ENCODE peak calls at places on chromosomes 2 and 18, in nine cellular contexts. One of them, this sample, is unnamed. For H3K9me3 and H3K36me3, the result is how much of the 10 kb centered on the place peaks cover.

GRCh38 chr18:48538531-48539405 is at the start of gene CTIF:
- DNase-seq in transverse colon: peak
- DNase-seq in tibial artery: peak
- DNase-seq in astrocyte: peak
- DNase-seq in mucosa of descending colon: peak
- DNase-seq in breast epithelium: peak
- DNase-seq in A673: peak
- DNase-seq in Peyer's patch: peak
- DNase-seq in cardiac muscle cell: peak
- DNase-seq in this sample: peak

GRCh38 chr2:173415663-173416469 is 61.2 kb downstream of the CDCA7 start:
- DNase-seq in transverse colon: no peak
- DNase-seq in tibial artery: no peak
- DNase-seq in astrocyte: no peak
- DNase-seq in mucosa of descending colon: no peak
- DNase-seq in breast epithelium: no peak
- DNase-seq in A673: no peak
- DNase-seq in Peyer's patch: no peak
- DNase-seq in cardiac muscle cell: no peak
- DNase-seq in this sample: no peak

GRCh38 chr2:74502147-74502719 is 2.8 kb upstream of the LBX2 start:
- DNase-seq in transverse colon: peak
- DNase-seq in tibial artery: no peak
- DNase-seq in astrocyte: no peak
- DNase-seq in mucosa of descending colon: peak
- DNase-seq in breast epithelium: no peak
- DNase-seq in A673: no peak
- DNase-seq in Peyer's patch: no peak
- DNase-seq in cardiac muscle cell: no peak
- DNase-seq in this sample: no peak

GRCh38 chr2:1744446-1745170 is at the start of gene PXDN:
- DNase-seq in transverse colon: peak
- DNase-seq in tibial artery: no peak
- DNase-seq in astrocyte: peak
- DNase-seq in mucosa of descending colon: no peak
- DNase-seq in breast epithelium: peak
- DNase-seq in A673: peak
- DNase-seq in Peyer's patch: peak
- DNase-seq in cardiac muscle cell: peak
- DNase-seq in this sample: peak

GRCh38 chr2:120783371-120783791 is 47.7 kb downstream of the GLI2 start:
- DNase-seq in transverse colon: no peak
- DNase-seq in tibial artery: no peak
- DNase-seq in astrocyte: peak
- DNase-seq in mucosa of descending colon: no peak
- DNase-seq in breast epithelium: no peak
- DNase-seq in A673: peak
- DNase-seq in Peyer's patch: no peak
- DNase-seq in cardiac muscle cell: no peak
- DNase-seq in this sample: no peak

GRCh38 chr2:113324684-113325160 is 46.0 kb upstream of the PAX8 start:
- DNase-seq in transverse colon: peak
- DNase-seq in tibial artery: no peak
- DNase-seq in astrocyte: peak
- DNase-seq in mucosa of descending colon: no peak
- DNase-seq in breast epithelium: no peak
- DNase-seq in A673: peak
- DNase-seq in Peyer's patch: no peak
- DNase-seq in cardiac muscle cell: peak
- DNase-seq in this sample: no peak

GRCh38 chr2:18833941-18834340 is 244.6 kb upstream of the NT5C1B start:
- DNase-seq in transverse colon: no peak
- DNase-seq in tibial artery: no peak
- DNase-seq in astrocyte: no peak
- DNase-seq in mucosa of descending colon: no peak
- DNase-seq in breast epithelium: no peak
- DNase-seq in A673: no peak
- DNase-seq in Peyer's patch: no peak
- DNase-seq in cardiac muscle cell: no peak
- DNase-seq in this sample: no peak

GRCh38 chr2:62415518-62415917 is 90.5 kb downstream of the TMEM17 start:
- DNase-seq in transverse colon: no peak
- DNase-seq in tibial artery: no peak
- DNase-seq in astrocyte: no peak
- DNase-seq in mucosa of descending colon: no peak
- DNase-seq in breast epithelium: no peak
- DNase-seq in A673: no peak
- DNase-seq in Peyer's patch: no peak
- DNase-seq in cardiac muscle cell: no peak
- DNase-seq in this sample: no peak

GRCh38 chr2:165793161-165793778 is 777 bp downstream of the GALNT3 start:
- DNase-seq in transverse colon: peak
- DNase-seq in tibial artery: no peak
- DNase-seq in astrocyte: peak
- DNase-seq in mucosa of descending colon: no peak
- DNase-seq in breast epithelium: peak
- DNase-seq in A673: no peak
- DNase-seq in Peyer's patch: peak
- DNase-seq in cardiac muscle cell: no peak
- DNase-seq in this sample: peak

GRCh38 chr18:35117951-35118411 is 76.8 kb downstream of the MAPRE2 start:
- DNase-seq in transverse colon: no peak
- DNase-seq in tibial artery: no peak
- DNase-seq in astrocyte: peak
- DNase-seq in mucosa of descending colon: no peak
- DNase-seq in breast epithelium: no peak
- DNase-seq in A673: no peak
- DNase-seq in Peyer's patch: no peak
- DNase-seq in cardiac muscle cell: peak
- DNase-seq in this sample: no peak

GRCh38 chr2:1642066-1642861 is 102.1 kb downstream of the PXDN start:
- DNase-seq in transverse colon: no peak
- DNase-seq in tibial artery: no peak
- DNase-seq in astrocyte: peak
- DNase-seq in mucosa of descending colon: no peak
- DNase-seq in breast epithelium: no peak
- DNase-seq in A673: peak
- DNase-seq in Peyer's patch: no peak
- DNase-seq in cardiac muscle cell: peak
- DNase-seq in this sample: no peak

DNA sequence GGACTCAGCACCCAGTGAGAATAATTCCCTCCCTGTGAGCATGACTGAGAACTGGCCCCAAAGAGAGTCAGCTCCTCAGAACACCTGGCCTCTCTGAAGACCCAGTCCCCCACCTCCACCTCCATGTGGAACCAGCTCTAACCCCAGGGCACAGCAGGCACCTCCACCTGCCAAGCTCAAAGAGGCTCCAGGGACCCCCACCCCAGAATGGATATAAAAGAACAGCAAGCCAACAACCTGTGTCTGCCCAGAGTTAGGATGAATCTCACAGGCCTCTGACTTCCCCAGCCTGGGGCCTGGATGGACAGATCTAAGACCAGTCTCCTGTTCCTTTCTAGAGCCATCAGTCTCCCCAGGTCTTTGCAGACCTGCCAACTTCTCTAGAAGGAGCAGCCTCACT is 498.5 kb downstream of the EIPR1 start:
- DNase-seq in transverse colon: no peak
- DNase-seq in tibial artery: peak
- DNase-seq in astrocyte: no peak
- DNase-seq in mucosa of descending colon: no peak
- DNase-seq in breast epithelium: no peak
- DNase-seq in A673: no peak
- DNase-seq in Peyer's patch: no peak
- DNase-seq in cardiac muscle cell: no peak
- DNase-seq in this sample: no peak
- H3K9me3 ChIP-seq in transverse colon: under half
- H3K9me3 ChIP-seq in tibial artery: under half
- H3K9me3 ChIP-seq in astrocyte: under half
- H3K9me3 ChIP-seq in mucosa of descending colon: under half
- H3K9me3 ChIP-seq in breast epithelium: under half
- H3K9me3 ChIP-seq in A673: under half
- H3K9me3 ChIP-seq in Peyer's patch: under half
- H3K9me3 ChIP-seq in cardiac muscle cell: under half
- H3K9me3 ChIP-seq in this sample: under half

DNA sequence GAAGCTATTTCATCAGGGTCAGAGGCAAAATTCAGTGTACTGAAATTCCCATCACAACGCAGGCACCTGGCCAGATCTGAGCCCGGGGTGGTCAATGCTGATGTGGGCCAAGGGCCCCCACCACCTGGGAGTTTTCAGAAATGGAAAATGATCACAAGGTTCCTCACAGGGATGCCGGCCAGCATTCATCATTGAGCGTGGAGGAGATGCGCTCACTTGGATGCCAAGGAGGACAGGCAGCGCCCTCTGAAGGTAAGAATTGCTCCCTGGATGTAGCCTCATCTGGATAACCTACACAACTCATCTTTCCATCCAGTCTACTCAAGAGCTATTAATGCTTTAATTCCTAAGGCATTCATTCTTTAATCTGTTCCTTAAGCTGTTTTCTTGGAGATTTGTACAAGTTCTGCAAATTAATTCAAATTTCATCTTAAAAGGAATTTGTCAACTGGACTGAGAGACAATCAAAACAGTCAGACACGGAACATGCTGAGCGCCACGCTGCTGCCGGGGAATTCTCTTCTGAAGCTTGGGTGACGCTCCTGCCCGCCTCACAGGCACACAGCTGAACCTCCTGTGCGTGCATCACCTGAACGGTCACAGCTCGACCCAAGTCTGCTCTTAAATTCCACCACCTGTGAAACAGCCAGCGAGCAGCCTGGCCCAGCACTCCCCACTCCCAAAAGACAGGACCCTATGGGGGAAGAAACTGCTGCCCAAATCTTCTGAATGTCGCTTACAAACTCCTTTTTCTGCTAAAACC is 206.7 kb downstream of the HDAC4 start:
- DNase-seq in transverse colon: no peak
- DNase-seq in tibial artery: peak
- DNase-seq in astrocyte: no peak
- DNase-seq in mucosa of descending colon: peak
- DNase-seq in breast epithelium: peak
- DNase-seq in A673: no peak
- DNase-seq in Peyer's patch: no peak
- DNase-seq in cardiac muscle cell: no peak
- DNase-seq in this sample: no peak
- TF ChIP-seq CTCF in transverse colon: no peak
- TF ChIP-seq CTCF in tibial artery: no peak
- TF ChIP-seq CTCF in astrocyte: no peak
- TF ChIP-seq CTCF in mucosa of descending colon: no peak
- TF ChIP-seq CTCF in breast epithelium: no peak
- TF ChIP-seq CTCF in A673: peak
- TF ChIP-seq CTCF in Peyer's patch: no peak
- TF ChIP-seq CTCF in cardiac muscle cell: peak
- TF ChIP-seq CTCF in this sample: no peak

GRCh38 chr2:108626993-108627392 is 92.3 kb upstream of the RANBP2 start:
- DNase-seq in transverse colon: no peak
- DNase-seq in tibial artery: no peak
- DNase-seq in astrocyte: no peak
- DNase-seq in mucosa of descending colon: no peak
- DNase-seq in breast epithelium: no peak
- DNase-seq in A673: no peak
- DNase-seq in Peyer's patch: no peak
- DNase-seq in cardiac muscle cell: no peak
- DNase-seq in this sample: no peak

GRCh38 chr2:108625828-108626195 is 91.5 kb downstream of the LIMS1 start:
- DNase-seq in transverse colon: no peak
- DNase-seq in tibial artery: no peak
- DNase-seq in astrocyte: no peak
- DNase-seq in mucosa of descending colon: no peak
- DNase-seq in breast epithelium: no peak
- DNase-seq in A673: no peak
- DNase-seq in Peyer's patch: no peak
- DNase-seq in cardiac muscle cell: no peak
- DNase-seq in this sample: no peak

GRCh38 chr2:108625186-108625827 is 91.0 kb downstream of the LIMS1 start:
- DNase-seq in transverse colon: no peak
- DNase-seq in tibial artery: no peak
- DNase-seq in astrocyte: no peak
- DNase-seq in mucosa of descending colon: no peak
- DNase-seq in breast epithelium: no peak
- DNase-seq in A673: no peak
- DNase-seq in Peyer's patch: no peak
- DNase-seq in cardiac muscle cell: no peak
- DNase-seq in this sample: no peak

GRCh38 chr2:108629417-108629816 is 89.9 kb upstream of the RANBP2 start:
- DNase-seq in transverse colon: no peak
- DNase-seq in tibial artery: no peak
- DNase-seq in astrocyte: no peak
- DNase-seq in mucosa of descending colon: no peak
- DNase-seq in breast epithelium: no peak
- DNase-seq in A673: no peak
- DNase-seq in Peyer's patch: no peak
- DNase-seq in cardiac muscle cell: no peak
- DNase-seq in this sample: no peak

GRCh38 chr2:108627911-108628567 is 91.2 kb upstream of the RANBP2 start:
- DNase-seq in transverse colon: no peak
- DNase-seq in tibial artery: no peak
- DNase-seq in astrocyte: no peak
- DNase-seq in mucosa of descending colon: no peak
- DNase-seq in breast epithelium: no peak
- DNase-seq in A673: no peak
- DNase-seq in Peyer's patch: no peak
- DNase-seq in cardiac muscle cell: no peak
- DNase-seq in this sample: no peak
- H3K36me3 ChIP-seq in transverse colon: under half
- H3K36me3 ChIP-seq in tibial artery: under half
- H3K36me3 ChIP-seq in astrocyte: under half
- H3K36me3 ChIP-seq in mucosa of descending colon: under half
- H3K36me3 ChIP-seq in breast epithelium: under half
- H3K36me3 ChIP-seq in A673: under half
- H3K36me3 ChIP-seq in Peyer's patch: under half
- H3K36me3 ChIP-seq in cardiac muscle cell: under half
- H3K36me3 ChIP-seq in this sample: under half

GRCh38 chr18:78603584-78603983 is 376.0 kb upstream of the SALL3 start:
- DNase-seq in transverse colon: no peak
- DNase-seq in tibial artery: no peak
- DNase-seq in astrocyte: no peak
- DNase-seq in mucosa of descending colon: no peak
- DNase-seq in breast epithelium: no peak
- DNase-seq in A673: no peak
- DNase-seq in Peyer's patch: no peak
- DNase-seq in cardiac muscle cell: no peak
- DNase-seq in this sample: no peak

GRCh38 chr18:78601923-78602322 is 377.7 kb upstream of the SALL3 start:
- DNase-seq in transverse colon: no peak
- DNase-seq in tibial artery: no peak
- DNase-seq in astrocyte: no peak
- DNase-seq in mucosa of descending colon: no peak
- DNase-seq in breast epithelium: no peak
- DNase-seq in A673: no peak
- DNase-seq in Peyer's patch: no peak
- DNase-seq in cardiac muscle cell: no peak
- DNase-seq in this sample: no peak

GRCh38 chr18:78602430-78602829 is 377.2 kb upstream of the SALL3 start:
- DNase-seq in transverse colon: no peak
- DNase-seq in tibial artery: no peak
- DNase-seq in astrocyte: no peak
- DNase-seq in mucosa of descending colon: no peak
- DNase-seq in breast epithelium: no peak
- DNase-seq in A673: no peak
- DNase-seq in Peyer's patch: no peak
- DNase-seq in cardiac muscle cell: no peak
- DNase-seq in this sample: no peak

GRCh38 chr18:78601349-78601748 is 378.3 kb upstream of the SALL3 start:
- DNase-seq in transverse colon: no peak
- DNase-seq in tibial artery: no peak
- DNase-seq in astrocyte: no peak
- DNase-seq in mucosa of descending colon: no peak
- DNase-seq in breast epithelium: no peak
- DNase-seq in A673: no peak
- DNase-seq in Peyer's patch: no peak
- DNase-seq in cardiac muscle cell: no peak
- DNase-seq in this sample: no peak

GRCh38 chr18:78603102-78603501 is 376.5 kb upstream of the SALL3 start:
- DNase-seq in transverse colon: no peak
- DNase-seq in tibial artery: no peak
- DNase-seq in astrocyte: no peak
- DNase-seq in mucosa of descending colon: no peak
- DNase-seq in breast epithelium: no peak
- DNase-seq in A673: no peak
- DNase-seq in Peyer's patch: no peak
- DNase-seq in cardiac muscle cell: no peak
- DNase-seq in this sample: no peak
- H3K9me3 ChIP-seq in transverse colon: under half
- H3K9me3 ChIP-seq in tibial artery: under half
- H3K9me3 ChIP-seq in astrocyte: under half
- H3K9me3 ChIP-seq in mucosa of descending colon: under half
- H3K9me3 ChIP-seq in breast epithelium: under half
- H3K9me3 ChIP-seq in A673: under half
- H3K9me3 ChIP-seq in Peyer's patch: under half
- H3K9me3 ChIP-seq in cardiac muscle cell: under half
- H3K9me3 ChIP-seq in this sample: under half

This sample was measured in RWPE2.